ENCODE peak calls at places on chromosomes 4 and X, in five cellular contexts. L is D341Med; Q is psoas muscle; P is stimulated activated CD4-positive, alpha-beta T cell treated with anti-CD3 and anti-CD28 coated beads, Interleukin-4, amount 100 ng/mL, for 48 hours; C is hypothalamus. H is an unnamed sample.

GRCh38 chr4:112516401-112517066 is 554 bp upstream of the NEUROG2 start:
- DNase-seq in C (no peak), P (no peak), L (peak), Q (peak), H (no peak)

GRCh38 chr4:124642846-124643245 is 69.7 kb downstream of the ANKRD50 start:
- DNase-seq in P (no peak), C (no peak), L (no peak), Q (no peak), H (no peak)

GRCh38 chr4:122806981-122807679 is 19.5 kb upstream of the FGF2 start:
- DNase-seq in P (no peak), C (no peak), Q (no peak), L (no peak), H (no peak)

GRCh38 chr4:100076753-100077152 is 113.5 kb downstream of the DDIT4L start:
- DNase-seq in C (no peak), P (no peak), Q (no peak), L (no peak), H (no peak)

GRCh38 chr4:73608677-73609594 is 11.3 kb downstream of the RASSF6 start:
- DNase-seq in L (no peak), C (no peak), P (no peak), Q (no peak), H (peak)

GRCh38 chrX:1477801-1478458 is 25.2 kb upstream of the ASMTL start:
- DNase-seq in Q (no peak), P (no peak), C (no peak), L (no peak), H (no peak)

GRCh38 chr4:52111995-52112394 is 60.9 kb downstream of the SPATA18 start:
- DNase-seq in Q (no peak), L (no peak), P (no peak), C (no peak), H (no peak)

GRCh38 chr4:70564033-70564432 is 28.0 kb upstream of the AMBN start:
- DNase-seq in L (no peak), Q (no peak), P (no peak), C (no peak), H (no peak)

GRCh38 chr4:88623097-88623496 is 30.8 kb downstream of the HERC3 start:
- DNase-seq in C (no peak), Q (no peak), L (no peak), P (no peak), H (peak)

GRCh38 chrX:46628406-46629371 is 55.1 kb downstream of the CHST7 start:
- DNase-seq in C (no peak), Q (peak), P (peak), L (no peak), H (peak)

GRCh38 chrX:106894978-106895452 is 8.1 kb downstream of the RIPPLY1 start:
- DNase-seq in P (no peak), C (no peak), L (no peak), Q (peak), H (peak)

GRCh38 chr4:74886490-74886889 is 46.4 kb upstream of the PARM1 start:
- DNase-seq in C (no peak), L (no peak), P (no peak), Q (no peak), H (peak)

GRCh38 chr4:128424524-128425195 is 137.0 kb upstream of the PGRMC2 start:
- DNase-seq in L (no peak), Q (no peak), P (no peak), C (no peak), H (peak)

GRCh38 chr4:1852904-1853623 is 2.9 kb downstream of the LETM1 start:
- DNase-seq in P (no peak), Q (no peak), L (no peak), C (no peak), H (no peak)

GRCh38 chr4:113481820-113482219 is 279.7 kb downstream of the CAMK2D start:
- DNase-seq in L (no peak), Q (no peak), C (no peak), P (no peak), H (no peak)

GRCh38 chr4:7351014-7351413 is 83.7 kb downstream of the PSAPL1 start:
- DNase-seq in C (peak), Q (no peak), L (no peak), P (no peak), H (no peak)

GRCh38 chrX:19670854-19671620 is 155.7 kb upstream of the MAP3K15 start:
- DNase-seq in Q (no peak), L (no peak), C (peak), P (no peak), H (peak)

GRCh38 chrX:131801911-131802310 is 221.2 kb upstream of the STK26 start:
- DNase-seq in C (no peak), P (no peak), Q (no peak), L (no peak), H (no peak)

GRCh38 chr4:188106454-188106853 is 2.9 kb downstream of the TRIML2 start:
- DNase-seq in C (no peak), P (no peak), Q (no peak), L (no peak), H (no peak)

GRCh38 chrX:104122829-104123228 is 10.5 kb downstream of the ZCCHC18 start:
- DNase-seq in Q (no peak), P (no peak), C (no peak), L (no peak), H (no peak)

GRCh38 chr4:45554423-45554822 is 569.4 kb downstream of the GABRG1 start:
- DNase-seq in P (no peak), Q (no peak), C (no peak), L (no peak), H (no peak)

GRCh38 chr4:179766938-179767337 is 2324.7 kb upstream of the AGA start:
- DNase-seq in L (no peak), P (no peak), Q (no peak), C (no peak), H (no peak)

GRCh38 chrX:69095260-69095659 is 70.0 kb downstream of the PJA1 start:
- DNase-seq in P (no peak), Q (no peak), C (no peak), L (peak), H (no peak)

GRCh38 chrX:129534816-129535578 is 5.1 kb upstream of the OCRL start:
- DNase-seq in Q (no peak), P (no peak), C (no peak), L (no peak), H (peak)

GRCh38 chr4:1050486-1051213 is 39.2 kb downstream of the FGFRL1 start:
- DNase-seq in C (peak), Q (peak), L (peak), P (no peak), H (no peak)

GRCh38 chr4:27276322-27277073 is 415.9 kb downstream of the STIM2 start:
- DNase-seq in P (no peak), C (no peak), L (no peak), Q (no peak), H (no peak)

GRCh38 chr4:6198278-6198677 is 2.1 kb downstream of the JAKMIP1 start:
- DNase-seq in L (peak), Q (no peak), C (no peak), P (peak), H (no peak)

GRCh38 chr4:161320377-161320776 is 843.4 kb downstream of the FSTL5 start:
- DNase-seq in P (no peak), Q (no peak), L (peak), C (no peak), H (no peak)

GRCh38 chrX:43750248-43750676 is 94.2 kb downstream of the MAOA start:
- DNase-seq in L (peak), C (peak), Q (peak), P (peak), H (peak)

GRCh38 chr4:165199722-165200121 is 7.6 kb upstream of the KLHL2 start:
- DNase-seq in Q (no peak), C (no peak), P (no peak), L (no peak), H (peak)

GRCh38 chr4:41751325-41752061 is 3.0 kb upstream of the PHOX2B start:
- DNase-seq in L (no peak), Q (no peak), C (no peak), P (no peak), H (no peak)

GRCh38 chrX:37468111-37468739 is 103.2 kb upstream of the LANCL3 start:
- DNase-seq in C (no peak), L (no peak), Q (no peak), P (no peak), H (no peak)

GRCh38 chrX:152641996-152642395 is 4.3 kb downstream of the GABRQ start:
- DNase-seq in P (no peak), L (peak), C (no peak), Q (no peak), H (peak)

GRCh38 chrX:37349131-37350033 is at the start of gene PRRG1:
- DNase-seq in Q (peak), P (no peak), C (peak), L (peak), H (peak)

GRCh38 chrX:154804957-154805695 is at the start of gene MPP1:
- DNase-seq in P (peak), L (peak), C (peak), Q (peak), H (peak)

GRCh38 chrX:120260369-120260768 is 9.8 kb downstream of the ZBTB33 start:
- DNase-seq in L (no peak), P (no peak), Q (no peak), C (no peak), H (no peak)

H was measured in fibroblast of the aortic adventitia.